ENCODE peak calls at places on chromosomes 4 and X, in four cellular contexts. J is astrocyte of the spinal cord, D is neural crest cell, W is colonic mucosa. Q is an unnamed sample.

GRCh38 chr4:55819634-55820033 is at the start of gene EXOC1L:
- DNase-seq in W (no peak), J (peak), D (peak), Q (no peak)

GRCh38 chr4:3648195-3648594 is 116.0 kb upstream of the LRPAP1 start:
- DNase-seq in J (no peak), D (no peak), W (no peak), Q (no peak)

GRCh38 chr4:8308856-8309771 is 39.6 kb downstream of the HTRA3 start:
- DNase-seq in W (peak), D (no peak), J (no peak), Q (no peak)

GRCh38 chr4:173317003-173317402 is 17.2 kb downstream of the HMGB2 start:
- DNase-seq in W (no peak), D (no peak), J (no peak), Q (no peak)

GRCh38 chr4:1604181-1604705 is 79.9 kb downstream of the FAM53A start:
- DNase-seq in D (no peak), W (no peak), J (no peak), Q (no peak)

GRCh38 chrX:9539611-9540387 is 74.9 kb downstream of the TBL1X start:
- DNase-seq in W (peak), J (no peak), D (no peak), Q (no peak)

GRCh38 chr4:149793459-149793858 is 22.2 kb downstream of the IQCM start:
- DNase-seq in J (peak), D (no peak), W (no peak), Q (no peak)

GRCh38 chr4:61309616-61310015 is 109.5 kb downstream of the ADGRL3 start:
- DNase-seq in D (no peak), W (no peak), J (peak), Q (no peak)

GRCh38 chr4:74628808-74629616 is 165.3 kb downstream of the BTC start:
- DNase-seq in D (no peak), J (no peak), W (peak), Q (no peak)

GRCh38 chr4:163762756-163763155 is 268.3 kb downstream of the TMA16 start:
- DNase-seq in D (no peak), W (no peak), J (no peak), Q (no peak)

GRCh38 chr4:163755013-163755412 is 260.5 kb downstream of the TMA16 start:
- DNase-seq in W (no peak), D (no peak), J (peak), Q (no peak)

DNA sequence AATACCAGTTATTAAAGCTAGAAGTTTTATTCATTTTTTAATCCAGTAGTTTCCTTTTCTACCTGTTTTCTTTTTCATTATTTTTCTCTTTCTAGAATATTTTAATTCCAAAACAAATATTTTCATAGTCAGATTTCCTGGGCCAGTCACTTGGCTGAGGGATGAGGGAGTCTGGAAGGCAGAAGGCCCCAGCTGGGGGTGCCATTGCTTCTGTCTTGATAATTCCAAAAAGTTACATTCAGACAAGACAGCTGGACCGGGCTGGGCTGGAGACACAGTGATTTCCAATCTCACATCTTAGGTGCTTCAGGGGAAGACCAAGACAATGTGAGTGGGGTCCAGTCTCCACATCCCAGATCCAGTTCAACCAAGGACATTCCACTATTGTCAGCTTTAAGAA is 263.5 kb downstream of the TMA16 start:
- DNase-seq in W (no peak), D (no peak), J (no peak), Q (no peak)
- TF ChIP-seq CTCF in W (no peak), D (no peak), J (no peak), Q (no peak)

GRCh38 chr4:108342325-108342986 is 173.7 kb upstream of the LEF1 start:
- DNase-seq in D (no peak), W (no peak), J (no peak), Q (no peak)
- TF ChIP-seq CTCF in D (no peak), W (no peak), J (no peak), Q (no peak)

GRCh38 chr4:154013576-154013975 is 224.7 kb upstream of the SFRP2 start:
- DNase-seq in J (no peak), W (no peak), D (no peak), Q (no peak)
- TF ChIP-seq CTCF in J (no peak), W (no peak), D (no peak), Q (no peak)

GRCh38 chr4:108636246-108636645 is 14.2 kb upstream of the OSTC start:
- DNase-seq in W (no peak), D (no peak), J (no peak), Q (peak)

GRCh38 chr4:108635070-108635655 is 14.8 kb downstream of the RPL34 start:
- DNase-seq in D (no peak), W (no peak), J (no peak), Q (peak)

GRCh38 chr4:108637856-108638255 is 12.5 kb upstream of the OSTC start:
- DNase-seq in D (no peak), W (no peak), J (no peak), Q (no peak)
- TF ChIP-seq CTCF in D (no peak), W (no peak), J (peak), Q (peak)

GRCh38 chr4:24680746-24681145 is 96.4 kb upstream of the DHX15 start:
- DNase-seq in D (no peak), J (no peak), W (no peak), Q (no peak)

GRCh38 chr4:24688453-24688852 is 104.1 kb upstream of the DHX15 start:
- DNase-seq in J (no peak), W (no peak), D (no peak), Q (no peak)

GRCh38 chr4:24686866-24687672 is 102.7 kb upstream of the DHX15 start:
- DNase-seq in J (no peak), D (peak), W (peak), Q (no peak)

GRCh38 chr4:24683116-24683515 is 98.8 kb upstream of the DHX15 start:
- DNase-seq in D (no peak), W (no peak), J (no peak), Q (no peak)
- TF ChIP-seq CTCF in D (no peak), W (no peak), J (no peak), Q (no peak)

GRCh38 chr4:93157984-93158383 is 670.6 kb upstream of the ATOH1 start:
- DNase-seq in J (no peak), D (no peak), W (no peak), Q (no peak)
- TF ChIP-seq CTCF in J (no peak), D (peak), W (no peak), Q (peak)

GRCh38 chr4:142380052-142380598 is 466.0 kb downstream of the INPP4B start:
- DNase-seq in D (no peak), J (no peak), W (no peak), Q (no peak)

GRCh38 chr4:142379277-142380051 is 466.6 kb downstream of the INPP4B start:
- DNase-seq in J (peak), D (no peak), W (no peak), Q (peak)

GRCh38 chr4:142386450-142386849 is 459.7 kb downstream of the INPP4B start:
- DNase-seq in W (no peak), D (no peak), J (no peak), Q (no peak)

GRCh38 chr4:142383800-142384470 is 462.2 kb downstream of the INPP4B start:
- DNase-seq in J (no peak), D (no peak), W (no peak), Q (no peak)

GRCh38 chr4:142383354-142383753 is 462.7 kb downstream of the INPP4B start:
- DNase-seq in D (no peak), J (no peak), W (no peak), Q (no peak)
- TF ChIP-seq CTCF in D (no peak), J (no peak), W (no peak), Q (no peak)

GRCh38 chr4:175702703-175703102 is 109.4 kb downstream of the GPM6A start:
- DNase-seq in W (no peak), D (no peak), J (no peak), Q (no peak)
- TF ChIP-seq CTCF in W (no peak), D (no peak), J (no peak), Q (no peak)

Q was measured in AG09319.